ENCODE peak calls at places on chromosomes 1 and 21, in six cellular contexts. One of them, this sample, is unnamed.

GRCh38 chr1:84339503-84339902 is 38.0 kb downstream of the SAMD13 start:
- DNase-seq in breast epithelium: no peak
- DNase-seq in AG09319: no peak
- DNase-seq in neural crest cell: no peak
- DNase-seq in H9: no peak
- DNase-seq in GM23338: no peak
- DNase-seq in this sample: peak

GRCh38 chr1:19405761-19406481 is 79.4 kb downstream of the CAPZB start:
- DNase-seq in breast epithelium: no peak
- DNase-seq in neural crest cell: peak
- DNase-seq in AG09319: peak
- DNase-seq in GM23338: peak
- DNase-seq in H9: no peak
- DNase-seq in this sample: peak

GRCh38 chr1:167095368-167095767 is 1.5 kb downstream of the STYXL2 start:
- DNase-seq in AG09319: peak
- DNase-seq in breast epithelium: peak
- DNase-seq in neural crest cell: no peak
- DNase-seq in GM23338: no peak
- DNase-seq in H9: no peak
- DNase-seq in this sample: peak

GRCh38 chr1:236760986-236761385 is 34.1 kb upstream of the MTR start:
- DNase-seq in AG09319: no peak
- DNase-seq in neural crest cell: no peak
- DNase-seq in H9: no peak
- DNase-seq in breast epithelium: no peak
- DNase-seq in GM23338: no peak
- DNase-seq in this sample: no peak

GRCh38 chr1:109620396-109620817 is 770 bp downstream of the AMPD2 start:
- DNase-seq in breast epithelium: no peak
- DNase-seq in neural crest cell: no peak
- DNase-seq in AG09319: no peak
- DNase-seq in H9: peak
- DNase-seq in GM23338: no peak
- DNase-seq in this sample: peak

GRCh38 chr1:85576642-85577420 is 3.7 kb upstream of the CCN1 start:
- DNase-seq in breast epithelium: peak
- DNase-seq in AG09319: peak
- DNase-seq in neural crest cell: peak
- DNase-seq in H9: peak
- DNase-seq in GM23338: peak
- DNase-seq in this sample: peak

GRCh38 chr1:201016211-201016651 is 7.3 kb downstream of the KIF21B start:
- DNase-seq in breast epithelium: no peak
- DNase-seq in neural crest cell: no peak
- DNase-seq in GM23338: no peak
- DNase-seq in AG09319: no peak
- DNase-seq in H9: no peak
- DNase-seq in this sample: peak

GRCh38 chr1:12121212-12122000 is 45.4 kb upstream of the TNFRSF1B start:
- DNase-seq in GM23338: no peak
- DNase-seq in H9: no peak
- DNase-seq in AG09319: peak
- DNase-seq in neural crest cell: no peak
- DNase-seq in breast epithelium: no peak
- DNase-seq in this sample: peak

GRCh38 chr1:19923137-19923952 is at the start of gene PLA2G2E:
- DNase-seq in neural crest cell: no peak
- DNase-seq in H9: no peak
- DNase-seq in AG09319: no peak
- DNase-seq in GM23338: no peak
- DNase-seq in breast epithelium: no peak
- DNase-seq in this sample: no peak

GRCh38 chr1:30185313-30185712 is 538.1 kb downstream of the MATN1 start:
- DNase-seq in AG09319: no peak
- DNase-seq in H9: no peak
- DNase-seq in GM23338: no peak
- DNase-seq in breast epithelium: no peak
- DNase-seq in neural crest cell: no peak
- DNase-seq in this sample: no peak

GRCh38 chr21:23853796-23854379 is 1753.4 kb downstream of the MRPL39 start:
- DNase-seq in breast epithelium: no peak
- DNase-seq in H9: no peak
- DNase-seq in neural crest cell: no peak
- DNase-seq in GM23338: peak
- DNase-seq in AG09319: no peak
- DNase-seq in this sample: peak
- TF ChIP-seq CTCF in breast epithelium: no peak
- TF ChIP-seq CTCF in H9: peak
- TF ChIP-seq CTCF in neural crest cell: peak
- TF ChIP-seq CTCF in GM23338: peak
- TF ChIP-seq CTCF in AG09319: no peak
- TF ChIP-seq CTCF in this sample: peak

GRCh38 chr1:156053770-156054499 is at the start of gene UBQLN4:
- DNase-seq in GM23338: peak
- DNase-seq in breast epithelium: peak
- DNase-seq in AG09319: peak
- DNase-seq in neural crest cell: peak
- DNase-seq in H9: peak
- DNase-seq in this sample: peak
- TF ChIP-seq CTCF in GM23338: peak
- TF ChIP-seq CTCF in breast epithelium: no peak
- TF ChIP-seq CTCF in AG09319: peak
- TF ChIP-seq CTCF in neural crest cell: peak
- TF ChIP-seq CTCF in H9: peak
- TF ChIP-seq CTCF in this sample: peak

GRCh38 chr1:115832651-115833050 is 8.3 kb downstream of the NHLH2 start:
- DNase-seq in AG09319: no peak
- DNase-seq in neural crest cell: no peak
- DNase-seq in H9: no peak
- DNase-seq in GM23338: no peak
- DNase-seq in breast epithelium: no peak
- DNase-seq in this sample: no peak

GRCh38 chr1:115829947-115830346 is 11.0 kb downstream of the NHLH2 start:
- DNase-seq in H9: peak
- DNase-seq in AG09319: no peak
- DNase-seq in breast epithelium: no peak
- DNase-seq in GM23338: peak
- DNase-seq in neural crest cell: no peak
- DNase-seq in this sample: no peak

GRCh38 chr1:115837386-115837761 is 3.6 kb downstream of the NHLH2 start:
- DNase-seq in neural crest cell: no peak
- DNase-seq in H9: no peak
- DNase-seq in breast epithelium: no peak
- DNase-seq in AG09319: no peak
- DNase-seq in GM23338: no peak
- DNase-seq in this sample: no peak

GRCh38 chr1:115830963-115831362 is 10.0 kb downstream of the NHLH2 start:
- DNase-seq in H9: no peak
- DNase-seq in breast epithelium: no peak
- DNase-seq in neural crest cell: no peak
- DNase-seq in AG09319: no peak
- DNase-seq in GM23338: peak
- DNase-seq in this sample: no peak

DNA sequence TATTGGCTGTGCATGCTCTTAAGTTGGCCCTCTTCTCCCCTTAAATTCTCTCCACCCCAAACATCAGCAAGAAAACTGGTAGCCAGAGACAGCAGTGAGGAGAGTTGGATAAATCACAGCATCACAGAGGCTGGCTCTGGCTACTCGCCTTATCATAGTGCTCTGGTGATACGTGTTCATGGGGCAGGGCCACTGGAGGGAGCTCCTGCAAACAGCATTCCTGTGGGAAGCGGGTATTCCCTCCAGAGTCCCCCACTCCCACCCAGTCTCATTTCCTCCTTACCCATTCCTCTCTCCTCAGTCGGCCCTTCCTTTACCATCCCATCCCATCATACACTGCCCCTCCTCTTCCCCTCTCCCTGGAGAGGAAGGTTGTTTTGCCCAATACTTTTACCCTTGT is 7.1 kb downstream of the NHLH2 start:
- DNase-seq in AG09319: no peak
- DNase-seq in H9: peak
- DNase-seq in neural crest cell: no peak
- DNase-seq in breast epithelium: no peak
- DNase-seq in GM23338: peak
- DNase-seq in this sample: no peak
- TF ChIP-seq CTCF in AG09319: no peak
- TF ChIP-seq CTCF in H9: peak
- TF ChIP-seq CTCF in neural crest cell: no peak
- TF ChIP-seq CTCF in breast epithelium: no peak
- TF ChIP-seq CTCF in GM23338: peak
- TF ChIP-seq CTCF in this sample: no peak

GRCh38 chr1:215517441-215517891 is 49.6 kb upstream of the KCTD3 start:
- DNase-seq in H9: peak
- DNase-seq in breast epithelium: no peak
- DNase-seq in AG09319: peak
- DNase-seq in GM23338: peak
- DNase-seq in neural crest cell: no peak
- DNase-seq in this sample: peak
- TF ChIP-seq CTCF in H9: peak
- TF ChIP-seq CTCF in breast epithelium: no peak
- TF ChIP-seq CTCF in AG09319: peak
- TF ChIP-seq CTCF in GM23338: peak
- TF ChIP-seq CTCF in neural crest cell: peak
- TF ChIP-seq CTCF in this sample: peak

GRCh38 chr21:42864286-42864685 is 15.1 kb downstream of the WDR4 start:
- DNase-seq in AG09319: no peak
- DNase-seq in breast epithelium: no peak
- DNase-seq in neural crest cell: no peak
- DNase-seq in H9: no peak
- DNase-seq in GM23338: no peak
- DNase-seq in this sample: no peak

GRCh38 chr21:42863504-42863870 is 15.9 kb downstream of the WDR4 start:
- DNase-seq in AG09319: no peak
- DNase-seq in neural crest cell: no peak
- DNase-seq in breast epithelium: no peak
- DNase-seq in GM23338: no peak
- DNase-seq in H9: no peak
- DNase-seq in this sample: no peak

GRCh38 chr21:42861311-42862122 is 17.8 kb downstream of the WDR4 start:
- DNase-seq in H9: no peak
- DNase-seq in AG09319: no peak
- DNase-seq in neural crest cell: no peak
- DNase-seq in GM23338: no peak
- DNase-seq in breast epithelium: no peak
- DNase-seq in this sample: no peak

GRCh38 chr21:42862123-42862475 is 17.2 kb downstream of the WDR4 start:
- DNase-seq in AG09319: no peak
- DNase-seq in GM23338: no peak
- DNase-seq in neural crest cell: no peak
- DNase-seq in breast epithelium: no peak
- DNase-seq in H9: no peak
- DNase-seq in this sample: no peak

GRCh38 chr21:42862774-42863503 is 16.4 kb downstream of the WDR4 start:
- DNase-seq in neural crest cell: no peak
- DNase-seq in breast epithelium: no peak
- DNase-seq in H9: peak
- DNase-seq in AG09319: no peak
- DNase-seq in GM23338: peak
- DNase-seq in this sample: no peak
- TF ChIP-seq CTCF in neural crest cell: no peak
- TF ChIP-seq CTCF in breast epithelium: no peak
- TF ChIP-seq CTCF in H9: peak
- TF ChIP-seq CTCF in AG09319: no peak
- TF ChIP-seq CTCF in GM23338: peak
- TF ChIP-seq CTCF in this sample: no peak

DNA sequence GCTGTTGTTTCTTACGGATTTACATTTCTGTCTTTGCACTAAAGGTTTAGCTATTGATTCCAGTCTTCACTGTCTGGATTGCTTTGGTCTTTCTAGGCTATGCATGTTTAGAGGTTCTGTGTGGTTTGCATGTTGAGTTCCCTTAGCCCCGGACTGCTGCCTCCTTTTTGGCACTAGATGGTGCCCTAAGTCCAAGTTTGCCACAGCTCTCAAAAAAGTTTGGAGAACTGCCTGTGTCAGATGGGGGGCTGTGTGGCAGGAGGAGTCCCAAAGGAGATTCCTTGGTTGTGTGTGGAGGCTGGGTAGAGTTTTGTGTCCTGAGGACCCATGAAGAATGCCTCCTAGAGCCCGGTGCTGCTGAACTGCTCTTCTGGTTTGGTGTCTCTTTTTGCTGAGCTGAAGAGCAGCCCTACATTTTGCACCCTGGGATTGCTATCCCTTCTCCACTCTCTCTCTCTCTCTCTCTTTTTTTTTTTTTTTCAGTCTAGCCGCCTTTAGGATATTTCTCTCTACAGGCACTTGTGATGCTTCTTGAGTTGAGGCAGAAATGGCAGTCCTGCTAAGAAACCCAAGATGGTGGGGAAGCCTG is 74.4 kb downstream of the PTGS2 start:
- DNase-seq in breast epithelium: no peak
- DNase-seq in H9: peak
- DNase-seq in GM23338: peak
- DNase-seq in neural crest cell: peak
- DNase-seq in AG09319: no peak
- DNase-seq in this sample: peak
- TF ChIP-seq CTCF in breast epithelium: no peak
- TF ChIP-seq CTCF in H9: peak
- TF ChIP-seq CTCF in GM23338: peak
- TF ChIP-seq CTCF in neural crest cell: peak
- TF ChIP-seq CTCF in AG09319: peak
- TF ChIP-seq CTCF in this sample: peak

GRCh38 chr1:234840253-234840652 is 230.3 kb upstream of the IRF2BP2 start:
- DNase-seq in H9: no peak
- DNase-seq in AG09319: no peak
- DNase-seq in neural crest cell: no peak
- DNase-seq in breast epithelium: no peak
- DNase-seq in GM23338: no peak
- DNase-seq in this sample: no peak

GRCh38 chr1:234841710-234842231 is 231.8 kb upstream of the IRF2BP2 start:
- DNase-seq in GM23338: no peak
- DNase-seq in H9: no peak
- DNase-seq in neural crest cell: no peak
- DNase-seq in breast epithelium: no peak
- DNase-seq in AG09319: no peak
- DNase-seq in this sample: peak

GRCh38 chr1:234839663-234840062 is 229.7 kb upstream of the IRF2BP2 start:
- DNase-seq in breast epithelium: no peak
- DNase-seq in GM23338: no peak
- DNase-seq in neural crest cell: no peak
- DNase-seq in H9: no peak
- DNase-seq in AG09319: no peak
- DNase-seq in this sample: no peak

GRCh38 chr1:234842726-234843641 is 233.0 kb upstream of the IRF2BP2 start:
- DNase-seq in H9: no peak
- DNase-seq in GM23338: no peak
- DNase-seq in neural crest cell: no peak
- DNase-seq in AG09319: no peak
- DNase-seq in breast epithelium: no peak
- DNase-seq in this sample: peak

GRCh38 chr1:234840843-234841242 is 230.9 kb upstream of the IRF2BP2 start:
- DNase-seq in breast epithelium: no peak
- DNase-seq in neural crest cell: no peak
- DNase-seq in GM23338: no peak
- DNase-seq in H9: no peak
- DNase-seq in AG09319: no peak
- DNase-seq in this sample: no peak
- TF ChIP-seq CTCF in breast epithelium: no peak
- TF ChIP-seq CTCF in neural crest cell: no peak
- TF ChIP-seq CTCF in GM23338: no peak
- TF ChIP-seq CTCF in H9: no peak
- TF ChIP-seq CTCF in AG09319: no peak
- TF ChIP-seq CTCF in this sample: no peak

This sample was measured in IMR-90.